ENCODE peak calls at places on chromosomes 7 and 10, in seven cellular contexts. B is tibial artery, I is upper lobe of right lung, V is cardiac fibroblast, F is adrenal gland, O is stomach, Z is gastrocnemius medialis. G is an unnamed sample.

GRCh38 chr10:10497245-10497644 is 520.4 kb upstream of the CELF2 start:
- DNase-seq in B (no peak), I (no peak), V (no peak), F (no peak), O (no peak), Z (no peak), G (no peak)

GRCh38 chr10:79112898-79113431 is 44.2 kb downstream of the ZMIZ1 start:
- DNase-seq in B (peak), I (no peak), V (peak), F (peak), O (no peak), Z (peak), G (no peak)

GRCh38 chr7:20007510-20007909 is 209.7 kb downstream of the MACC1 start:
- DNase-seq in B (no peak), I (no peak), V (no peak), F (no peak), O (no peak), Z (no peak), G (no peak)

GRCh38 chr10:94005050-94005449 is 11.3 kb downstream of the PLCE1 start:
- DNase-seq in B (no peak), I (no peak), V (peak), F (no peak), O (no peak), Z (no peak), G (no peak)

GRCh38 chr10:10222288-10222945 is 795.3 kb upstream of the CELF2 start:
- DNase-seq in B (no peak), I (no peak), V (peak), F (no peak), O (no peak), Z (no peak), G (no peak)

GRCh38 chr7:75921479-75921878 is 6.5 kb downstream of the POR start:
- DNase-seq in B (no peak), I (no peak), V (no peak), F (no peak), O (no peak), Z (no peak), G (no peak)

GRCh38 chr7:30062587-30062986 is 34.4 kb downstream of the PLEKHA8 start:
- DNase-seq in B (no peak), I (no peak), V (peak), F (no peak), O (no peak), Z (no peak), G (peak)

GRCh38 chr10:103745264-103746247 is 109.8 kb downstream of the SH3PXD2A start:
- DNase-seq in B (no peak), I (no peak), V (peak), F (no peak), O (no peak), Z (peak), G (no peak)

GRCh38 chr10:22476601-22477364 is 131.5 kb downstream of the SPAG6 start:
- DNase-seq in B (no peak), I (no peak), V (no peak), F (no peak), O (no peak), Z (no peak), G (peak)

GRCh38 chr7:102273749-102274712 is 12.6 kb upstream of the SH2B2 start:
- DNase-seq in B (no peak), I (no peak), V (peak), F (peak), O (peak), Z (no peak), G (no peak)

GRCh38 chr7:3430588-3430987 is 129.5 kb downstream of the SDK1 start:
- DNase-seq in B (no peak), I (no peak), V (no peak), F (no peak), O (no peak), Z (no peak), G (no peak)

GRCh38 chr10:62121197-62121550 is 147.5 kb downstream of the RTKN2 start:
- DNase-seq in B (no peak), I (no peak), V (peak), F (no peak), O (no peak), Z (no peak), G (no peak)

GRCh38 chr7:38565289-38565688 is 65.9 kb downstream of the AMPH start:
- DNase-seq in B (no peak), I (no peak), V (no peak), F (no peak), O (no peak), Z (no peak), G (no peak)

GRCh38 chr7:30135551-30136271 is 925 bp downstream of the MTURN start:
- DNase-seq in B (peak), I (peak), V (peak), F (peak), O (peak), Z (peak), G (peak)

GRCh38 chr7:24668922-24669635 is 88.2 kb downstream of the GSDME start:
- DNase-seq in B (no peak), I (no peak), V (peak), F (peak), O (no peak), Z (no peak), G (no peak)

GRCh38 chr7:137342340-137342739 is 1.2 kb downstream of the PTN start:
- DNase-seq in B (no peak), I (no peak), V (peak), F (no peak), O (no peak), Z (no peak), G (no peak)

DNA sequence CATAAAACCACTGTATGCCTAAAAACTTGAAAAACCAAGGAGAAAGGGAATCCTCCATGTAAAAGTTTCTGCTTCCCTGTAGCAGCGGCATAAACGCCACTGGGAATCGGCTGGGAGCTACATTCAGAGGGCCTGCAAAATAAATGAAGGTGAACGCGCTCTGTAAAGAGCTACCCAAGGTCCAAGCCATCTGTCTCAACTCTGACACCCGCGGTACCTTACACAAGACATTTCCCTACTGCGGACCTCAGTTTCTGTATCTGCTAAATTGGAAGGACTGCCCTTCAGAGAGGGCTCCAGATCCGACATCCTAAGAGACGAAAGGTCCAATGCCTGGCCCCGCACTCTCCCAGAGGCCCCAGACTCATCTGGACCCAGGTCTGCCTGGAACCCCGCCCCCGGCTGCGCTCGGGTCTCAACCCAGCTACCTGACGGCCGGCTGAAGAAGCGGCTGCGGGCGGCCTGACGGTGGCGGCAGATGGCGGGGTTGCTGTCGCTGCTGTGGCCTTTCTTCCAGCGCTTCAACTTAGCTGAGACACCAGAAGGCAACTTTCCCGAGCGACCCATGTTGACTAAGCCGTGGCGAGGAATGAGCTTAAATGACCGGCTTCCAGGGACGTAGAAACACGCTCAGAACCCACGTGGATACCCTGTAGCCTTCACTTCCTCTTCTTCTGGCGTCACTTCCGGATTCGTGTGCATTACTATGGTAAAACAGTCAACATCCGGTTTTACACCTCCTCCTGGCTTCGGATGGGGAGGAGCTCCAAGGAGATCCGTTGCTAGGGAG is at the start of gene RRP12:
- DNase-seq in B (peak), I (peak), V (peak), F (peak), O (peak), Z (peak), G (peak)
- TF ChIP-seq CTCF in B (no peak), I (no peak), V (peak), F (no peak), O (no peak), Z (no peak), G (no peak)

GRCh38 chr7:1256621-1257020 is 23.9 kb downstream of the UNCX start:
- DNase-seq in B (no peak), I (no peak), V (no peak), F (no peak), O (no peak), Z (no peak), G (no peak)
- TF ChIP-seq CTCF in B (no peak), I (no peak), V (no peak), F (no peak), O (no peak), Z (no peak), G (no peak)

DNA sequence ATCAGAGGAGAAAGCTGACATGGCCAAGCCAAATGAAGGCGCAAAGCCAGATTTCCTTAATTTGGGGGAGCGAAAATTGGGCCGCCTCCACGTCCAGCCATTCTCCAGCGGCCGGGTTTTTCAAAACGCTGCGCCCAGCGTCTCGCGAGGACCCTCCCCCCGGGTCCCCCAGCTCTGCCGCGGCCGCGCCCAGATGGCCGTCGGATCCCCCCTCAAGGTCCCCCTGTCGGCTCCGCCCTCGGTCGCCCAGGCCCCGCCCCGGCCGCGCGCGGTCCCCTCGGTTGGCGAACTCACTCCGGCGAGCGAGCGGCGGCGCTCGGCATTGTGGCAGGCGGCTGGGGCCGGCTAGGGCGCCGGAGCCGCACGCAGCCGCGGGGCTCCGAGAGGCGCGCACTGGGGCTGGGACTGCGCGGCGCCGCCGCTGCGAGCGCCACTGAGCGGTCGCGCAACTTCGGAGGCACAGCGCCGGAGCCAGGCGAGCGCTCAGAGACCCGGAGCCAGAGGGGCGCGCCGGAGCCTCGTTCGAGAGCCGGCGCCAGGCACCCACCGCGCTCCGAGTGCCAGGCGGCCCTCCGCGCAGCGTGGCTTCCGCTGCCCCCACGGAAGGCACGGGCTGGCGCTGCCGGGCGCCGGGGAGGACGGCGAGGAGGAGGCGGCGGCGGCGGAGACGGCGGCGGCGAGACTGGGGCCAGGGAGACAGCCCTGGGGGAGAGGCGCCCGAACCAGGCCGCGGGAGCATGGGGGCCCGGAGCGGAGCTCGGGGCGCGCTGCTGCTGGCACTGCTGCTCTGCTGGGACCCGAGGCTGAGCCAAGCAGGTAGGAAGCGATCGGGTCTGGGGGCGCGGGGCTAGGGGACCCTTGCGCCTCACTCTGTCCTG is at the start of gene UNC5B:
- DNase-seq in B (peak), I (peak), V (peak), F (peak), O (peak), Z (peak), G (peak)
- TF ChIP-seq CTCF in B (peak), I (peak), V (peak), F (no peak), O (no peak), Z (peak), G (no peak)

DNA sequence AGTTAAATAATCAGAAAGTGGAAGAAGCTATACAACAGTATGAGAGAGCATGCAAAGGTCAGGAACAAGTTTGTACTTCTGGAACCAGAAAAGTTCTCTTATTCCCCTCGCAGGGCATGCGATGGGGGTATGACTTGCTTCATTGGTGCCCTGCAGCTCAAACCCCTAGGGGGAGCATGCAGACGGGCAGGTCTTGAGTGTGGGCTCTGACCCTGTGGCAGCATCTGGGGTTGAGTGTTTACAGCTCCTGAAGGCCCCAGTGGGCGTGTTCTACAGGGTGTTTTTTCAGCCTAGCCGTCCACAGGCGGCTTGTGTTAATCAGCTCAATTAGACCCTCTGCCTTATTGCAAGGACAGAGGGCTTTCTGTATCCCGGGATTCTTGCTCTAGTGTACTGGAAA is 44.5 kb downstream of the KIF20B start:
- DNase-seq in B (no peak), I (no peak), V (no peak), F (no peak), O (no peak), Z (no peak), G (no peak)
- TF ChIP-seq CTCF in B (no peak), I (no peak), V (no peak), F (no peak), O (no peak), Z (no peak), G (no peak)

GRCh38 chr10:662686-663465 is 26.6 kb downstream of the DIP2C start:
- DNase-seq in B (no peak), I (no peak), V (no peak), F (no peak), O (no peak), Z (no peak), G (no peak)

GRCh38 chr10:659710-660141 is 29.7 kb downstream of the DIP2C start:
- DNase-seq in B (peak), I (no peak), V (peak), F (no peak), O (no peak), Z (no peak), G (no peak)

GRCh38 chr10:661891-662605 is 27.4 kb downstream of the DIP2C start:
- DNase-seq in B (no peak), I (no peak), V (no peak), F (no peak), O (no peak), Z (no peak), G (no peak)

GRCh38 chr10:660980-661890 is 28.2 kb downstream of the DIP2C start:
- DNase-seq in B (peak), I (peak), V (peak), F (no peak), O (no peak), Z (peak), G (no peak)

DNA sequence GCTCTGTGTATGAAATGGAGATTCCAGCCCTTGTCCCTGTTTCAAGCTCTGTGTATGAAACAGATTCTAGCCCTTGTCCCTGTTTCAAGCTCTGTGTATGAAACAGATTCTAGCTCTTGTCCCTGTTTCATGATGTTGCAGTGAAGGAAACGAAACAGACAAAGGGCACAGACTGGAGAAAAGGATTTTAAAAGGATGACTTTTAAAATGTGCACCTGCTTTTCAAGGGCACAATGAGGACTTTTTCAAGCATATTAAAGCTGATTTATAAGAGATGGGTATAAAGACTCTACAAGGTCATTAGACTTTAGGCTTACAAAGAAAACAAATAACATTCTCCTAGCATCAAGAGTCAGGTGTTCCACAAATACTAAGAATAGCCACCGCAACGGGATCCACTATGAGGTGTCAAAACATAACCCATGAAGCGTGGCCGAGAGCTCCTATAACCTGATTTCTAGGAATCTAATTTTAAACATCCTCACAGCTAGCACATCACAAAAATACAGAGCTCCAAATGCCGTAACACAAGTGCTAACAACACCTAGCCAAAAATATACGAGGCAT is 29.0 kb downstream of the DIP2C start:
- DNase-seq in B (no peak), I (no peak), V (no peak), F (no peak), O (no peak), Z (peak), G (no peak)
- TF ChIP-seq CTCF in B (no peak), I (no peak), V (no peak), F (no peak), O (no peak), Z (no peak), G (no peak)

GRCh38 chr10:33155720-33156638 is 178.5 kb downstream of the NRP1 start:
- DNase-seq in B (no peak), I (no peak), V (peak), F (peak), O (no peak), Z (no peak), G (peak)

GRCh38 chr10:33154590-33154989 is 179.9 kb downstream of the NRP1 start:
- DNase-seq in B (no peak), I (no peak), V (no peak), F (no peak), O (no peak), Z (no peak), G (no peak)

GRCh38 chr10:33153968-33154327 is 180.5 kb downstream of the NRP1 start:
- DNase-seq in B (no peak), I (no peak), V (no peak), F (no peak), O (no peak), Z (no peak), G (no peak)

GRCh38 chr10:33160151-33160550 is 174.3 kb downstream of the NRP1 start:
- DNase-seq in B (no peak), I (no peak), V (no peak), F (no peak), O (no peak), Z (no peak), G (no peak)

GRCh38 chr10:33157108-33157507 is 177.4 kb downstream of the NRP1 start:
- DNase-seq in B (no peak), I (no peak), V (peak), F (no peak), O (no peak), Z (no peak), G (no peak)
- TF ChIP-seq CTCF in B (no peak), I (no peak), V (no peak), F (no peak), O (no peak), Z (no peak), G (no peak)

DNA sequence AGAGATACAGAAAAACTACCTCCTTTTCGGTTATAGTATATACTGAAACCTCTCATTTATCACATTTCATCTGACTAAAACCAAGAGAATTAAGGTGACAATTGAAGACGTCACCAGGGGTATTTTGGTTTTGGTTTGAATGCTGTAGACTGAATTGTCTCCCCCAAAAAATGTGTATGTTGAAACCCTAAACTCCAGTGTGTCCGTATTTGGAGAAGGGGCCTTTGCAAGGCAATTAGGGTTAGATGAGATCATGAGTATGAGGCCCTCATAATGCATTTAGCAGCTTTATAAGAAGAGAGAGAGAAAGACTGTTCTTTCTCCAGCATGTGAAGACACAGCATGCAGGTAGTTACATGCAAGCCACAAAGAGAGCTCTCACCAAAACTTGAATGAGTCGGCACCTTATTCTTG is 59.5 kb downstream of the CACNA2D1 start:
- DNase-seq in B (no peak), I (no peak), V (no peak), F (no peak), O (no peak), Z (no peak), G (no peak)
- TF ChIP-seq CTCF in B (no peak), I (no peak), V (no peak), F (no peak), O (no peak), Z (no peak), G (no peak)

GRCh38 chr10:132746801-132747625 is 38.9 kb downstream of the NKX6-2 start:
- DNase-seq in B (no peak), I (no peak), V (no peak), F (no peak), O (no peak), Z (no peak), G (no peak)

GRCh38 chr10:132749428-132749780 is 36.5 kb downstream of the NKX6-2 start:
- DNase-seq in B (no peak), I (no peak), V (no peak), F (no peak), O (no peak), Z (no peak), G (no peak)

GRCh38 chr10:132746386-132746785 is 39.6 kb downstream of the NKX6-2 start:
- DNase-seq in B (no peak), I (no peak), V (no peak), F (no peak), O (no peak), Z (no peak), G (no peak)

GRCh38 chr10:132748545-132749427 is 37.2 kb downstream of the NKX6-2 start:
- DNase-seq in B (no peak), I (no peak), V (no peak), F (no peak), O (no peak), Z (no peak), G (no peak)

GRCh38 chr10:132748135-132748534 is 37.8 kb downstream of the NKX6-2 start:
- DNase-seq in B (no peak), I (no peak), V (no peak), F (no peak), O (no peak), Z (no peak), G (no peak)
- TF ChIP-seq CTCF in B (no peak), I (no peak), V (no peak), F (no peak), O (no peak), Z (no peak), G (no peak)

GRCh38 chr10:114520453-114520852 is 116.2 kb upstream of the AFAP1L2 start:
- DNase-seq in B (no peak), I (no peak), V (peak), F (peak), O (no peak), Z (peak), G (no peak)
- TF ChIP-seq CTCF in B (no peak), I (no peak), V (no peak), F (no peak), O (no peak), Z (no peak), G (no peak)

G was measured in GM13976.